ENCODE peak calls at places on chromosomes 6 and 20, in five cellular contexts. O is thyroid gland; K is hepatocyte; D is kidney; L is effector memory CD4-positive, alpha-beta T cell. H is an unnamed sample. For H3K4me1, the result is how much of the 10 kb centered on the place peaks cover.

GRCh38 chr6:13425270-13425905 is 62.0 kb downstream of the GFOD1 start:
- DNase-seq in L (no peak), D (no peak), K (no peak), O (no peak), H (no peak)

GRCh38 chr20:22411568-22412450 is 172.6 kb downstream of the FOXA2 start:
- DNase-seq in O (peak), D (no peak), K (peak), L (no peak), H (no peak)

GRCh38 chr6:44047801-44048200 is 79.5 kb downstream of the MRPL14 start:
- DNase-seq in K (no peak), O (no peak), L (no peak), D (peak), H (no peak)

GRCh38 chr20:3238616-3239025 is 369 bp downstream of the SLC4A11 start:
- DNase-seq in K (peak), O (peak), D (peak), L (no peak), H (no peak)

GRCh38 chr6:168268755-168269154 is 50.8 kb downstream of the DACT2 start:
- DNase-seq in K (no peak), D (no peak), O (no peak), L (no peak), H (no peak)

GRCh38 chr20:46013826-46014516 is 5.3 kb downstream of the MMP9 start:
- DNase-seq in D (peak), O (peak), K (peak), L (peak), H (no peak)

GRCh38 chr6:80642452-80642851 is 536.0 kb downstream of the BCKDHB start:
- DNase-seq in L (no peak), O (no peak), D (no peak), K (no peak), H (no peak)

GRCh38 chr6:132215805-132216204 is 185.5 kb downstream of the MOXD1 start:
- DNase-seq in O (no peak), K (no peak), D (no peak), L (no peak), H (no peak)

GRCh38 chr6:129131282-129131681 is 248.3 kb downstream of the LAMA2 start:
- DNase-seq in K (no peak), D (peak), L (no peak), O (peak), H (no peak)

GRCh38 chr6:45727824-45728449 is 287.7 kb downstream of the CLIC5 start:
- DNase-seq in D (no peak), K (no peak), O (no peak), L (no peak), H (no peak)

GRCh38 chr20:32945710-32946221 is 58.5 kb downstream of the SUN5 start:
- DNase-seq in D (no peak), L (no peak), O (no peak), K (no peak), H (no peak)

GRCh38 chr6:6220718-6221117 is 99.7 kb downstream of the F13A1 start:
- DNase-seq in L (no peak), D (no peak), K (no peak), O (no peak), H (no peak)

GRCh38 chr20:51444472-51444871 is 98.0 kb downstream of the NFATC2 start:
- DNase-seq in D (no peak), K (peak), L (no peak), O (no peak), H (no peak)

GRCh38 chr6:150395388-150396009 is 26.7 kb downstream of the IYD start:
- DNase-seq in L (no peak), D (no peak), K (peak), O (peak), H (no peak)

GRCh38 chr6:12929678-12930077 is 213.1 kb downstream of the PHACTR1 start:
- DNase-seq in D (no peak), L (no peak), K (no peak), O (no peak), H (no peak)

GRCh38 chr6:7087066-7087465 is 20.7 kb upstream of the RREB1 start:
- DNase-seq in O (no peak), K (no peak), L (no peak), D (no peak), H (no peak)

GRCh38 chr6:15264902-15265761 is 19.3 kb downstream of the JARID2 start:
- DNase-seq in D (no peak), K (no peak), O (peak), L (no peak), H (no peak)

GRCh38 chr20:63135411-63135810 is 80.5 kb downstream of the YTHDF1 start:
- DNase-seq in D (peak), O (no peak), L (no peak), K (no peak), H (no peak)

GRCh38 chr6:88477411-88477810 is 311.3 kb upstream of the CNR1 start:
- DNase-seq in O (no peak), D (no peak), K (no peak), L (no peak), H (no peak)

DNA sequence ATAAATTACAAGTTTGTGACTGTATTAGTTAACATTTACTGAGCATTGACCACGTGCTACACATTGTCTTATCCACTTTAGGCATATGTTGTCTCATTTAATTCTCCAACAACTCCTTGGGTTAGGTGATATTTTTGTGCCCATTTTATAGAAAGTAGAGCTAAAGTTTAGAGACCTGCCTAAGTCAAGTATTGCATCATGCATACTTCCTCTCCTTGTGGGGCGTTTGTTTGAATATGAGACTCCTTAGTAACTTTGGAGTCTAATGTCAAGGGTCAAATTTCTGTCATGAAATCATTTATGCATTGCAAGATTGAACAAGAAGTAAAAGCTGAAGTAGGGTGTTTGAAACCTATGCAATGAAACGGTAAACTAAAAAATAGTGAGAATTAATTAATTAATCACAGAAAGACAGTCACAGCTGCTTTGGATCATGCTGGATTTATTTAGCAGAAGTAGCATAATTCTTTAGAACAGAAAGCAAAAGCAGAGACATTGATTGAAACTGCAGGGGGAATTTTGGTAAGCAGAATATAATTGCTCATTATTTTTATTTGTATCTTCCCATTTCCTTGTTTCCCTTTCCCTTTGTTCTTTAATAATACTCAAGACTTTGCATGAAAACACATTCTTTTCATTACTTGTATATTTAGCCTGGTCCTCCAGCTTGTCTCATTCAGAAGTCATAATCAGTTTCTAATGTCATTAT is 1374.4 kb upstream of the GJE1 start:
- DNase-seq in D (no peak), O (no peak), K (no peak), L (no peak), H (no peak)
- H3K27ac ChIP-seq in D (no peak), O (no peak), K (no peak), L (no peak), H (no peak)

GRCh38 chr6:32112436-32112980 is 3.4 kb upstream of the TNXB start:
- DNase-seq in K (no peak), L (no peak), O (no peak), D (no peak), H (no peak)
- H3K4me1 ChIP-seq in K (under half), L (under half), O (half or more), D (under half), H (under half)

GRCh38 chr20:38113401-38114325 is 51.4 kb downstream of the TGM2 start:
- DNase-seq in O (no peak), K (peak), D (no peak), L (no peak), H (no peak)
- H3K27ac ChIP-seq in O (no peak), K (no peak), D (no peak), L (no peak), H (no peak)

GRCh38 chr6:34813028-34813742 is 21.3 kb downstream of the BLTP3A start:
- DNase-seq in K (no peak), L (no peak), D (no peak), O (no peak), H (no peak)

GRCh38 chr6:34810936-34811632 is 19.2 kb downstream of the BLTP3A start:
- DNase-seq in D (no peak), L (no peak), O (no peak), K (peak), H (no peak)

GRCh38 chr6:34817337-34817910 is 25.5 kb downstream of the BLTP3A start:
- DNase-seq in O (no peak), D (no peak), L (no peak), K (no peak), H (no peak)

GRCh38 chr6:34819571-34820480 is 27.9 kb downstream of the BLTP3A start:
- DNase-seq in K (no peak), D (no peak), O (no peak), L (no peak), H (no peak)

GRCh38 chr6:34816635-34817301 is 24.9 kb downstream of the BLTP3A start:
- DNase-seq in O (no peak), L (no peak), D (no peak), K (no peak), H (no peak)
- H3K4me1 ChIP-seq in O (under half), L (under half), D (under half), K (under half), H (under half)

GRCh38 chr6:16519265-16520242 is 241.7 kb downstream of the ATXN1 start:
- DNase-seq in K (no peak), L (no peak), D (no peak), O (no peak), H (no peak)
- H3K27ac ChIP-seq in K (peak), L (peak), D (no peak), O (no peak), H (no peak)

GRCh38 chr6:116355796-116356195 is 15.0 kb upstream of the DSE start:
- DNase-seq in K (no peak), L (no peak), D (no peak), O (no peak), H (no peak)

GRCh38 chr6:116349216-116349615 is 21.5 kb upstream of the DSE start:
- DNase-seq in K (peak), L (no peak), D (no peak), O (no peak), H (no peak)

GRCh38 chr6:116351101-116351500 is 19.6 kb upstream of the DSE start:
- DNase-seq in L (no peak), O (no peak), K (no peak), D (no peak), H (no peak)

DNA sequence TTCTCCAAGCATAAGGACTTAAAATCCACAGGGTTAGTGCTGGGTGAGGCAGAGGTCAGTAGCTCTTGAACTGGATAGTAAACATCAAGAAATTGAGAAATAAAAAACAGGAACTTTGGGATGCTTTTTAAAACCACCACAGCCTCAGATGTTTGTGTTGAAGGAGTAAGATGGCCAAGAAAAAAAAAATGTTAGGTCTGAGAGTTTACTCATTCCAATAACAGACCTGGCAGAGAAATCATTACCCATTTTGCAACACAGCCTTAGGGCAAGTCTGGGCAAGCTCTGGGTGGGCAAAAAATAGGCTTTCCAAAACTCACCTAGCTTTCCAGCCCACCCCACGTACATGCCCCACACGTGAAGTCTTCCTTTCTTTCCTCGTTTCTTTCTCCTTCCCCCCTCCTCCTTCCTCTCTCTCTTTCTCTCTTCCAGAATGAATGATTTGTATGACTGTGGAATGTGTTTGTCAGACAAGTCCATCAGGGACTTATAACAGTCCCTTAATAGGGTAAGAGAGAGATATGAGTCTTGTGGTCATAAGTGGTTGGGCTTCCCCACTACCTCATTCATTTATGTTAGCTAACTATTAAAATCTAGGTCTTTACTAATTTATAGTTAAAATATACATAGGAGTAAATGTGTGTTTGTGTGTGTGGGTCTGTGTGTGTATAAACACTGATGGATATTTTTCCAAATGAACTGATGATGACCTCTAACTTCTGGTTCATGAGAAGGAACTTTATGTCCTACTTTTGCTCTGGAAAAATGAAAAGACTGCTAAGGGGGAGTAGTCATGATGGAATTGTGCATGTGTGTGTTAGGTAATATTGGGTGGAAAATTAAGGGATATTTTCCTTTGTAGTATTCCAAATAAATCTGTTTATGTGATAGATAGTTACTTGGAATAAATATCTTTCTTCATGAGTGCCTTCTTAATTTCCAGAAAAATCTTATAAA is 18.0 kb upstream of the DSE start:
- DNase-seq in L (no peak), O (no peak), K (no peak), D (no peak), H (no peak)
- H3K4me1 ChIP-seq in L (under half), O (under half), K (under half), D (under half), H (under half)

GRCh38 chr6:137775720-137776119 is 91.3 kb upstream of the TNFAIP3 start:
- DNase-seq in D (no peak), O (no peak), L (no peak), K (no peak), H (no peak)

GRCh38 chr6:137775192-137775591 is 91.9 kb upstream of the TNFAIP3 start:
- DNase-seq in L (no peak), O (no peak), K (no peak), D (no peak), H (no peak)

GRCh38 chr6:137777299-137778075 is 89.6 kb upstream of the TNFAIP3 start:
- DNase-seq in D (no peak), L (no peak), O (no peak), K (no peak), H (no peak)

GRCh38 chr6:137776256-137776655 is 90.8 kb upstream of the TNFAIP3 start:
- DNase-seq in O (no peak), L (no peak), D (no peak), K (no peak), H (no peak)

GRCh38 chr6:137776786-137777185 is 90.3 kb upstream of the TNFAIP3 start:
- DNase-seq in D (no peak), O (no peak), K (peak), L (no peak), H (no peak)
- H3K27ac ChIP-seq in D (no peak), O (no peak), K (peak), L (no peak), H (no peak)

GRCh38 chr20:10843161-10843711 is 169.4 kb upstream of the JAG1 start:
- DNase-seq in K (no peak), O (no peak), L (no peak), D (no peak), H (no peak)
- H3K4me1 ChIP-seq in K (under half), O (under half), L (under half), D (under half), H (under half)

GRCh38 chr6:91681341-91681740 is 1094.5 kb upstream of the MAP3K7 start:
- DNase-seq in D (no peak), K (no peak), O (no peak), L (no peak), H (no peak)
- H3K27ac ChIP-seq in D (no peak), K (no peak), O (no peak), L (no peak), H (no peak)

GRCh38 chr20:61414455-61414991 is 162.5 kb downstream of the CDH4 start:
- DNase-seq in L (no peak), D (peak), O (no peak), K (no peak), H (no peak)
- H3K4me1 ChIP-seq in L (under half), D (under half), O (under half), K (under half), H (under half)